ENCODE peak calls at places on chromosomes 12 and 14, in five cellular contexts. One of them, this sample, is unnamed.

GRCh38 chr12:126385785-126386184 is 1320.5 kb downstream of the AACS start:
- DNase-seq in body of pancreas: peak; percentile 8
- DNase-seq in transverse colon: no peak
- DNase-seq in CD8-positive, alpha-beta memory T cell: no peak
- DNase-seq in cardiac muscle cell: no peak
- DNase-seq in this sample: no peak

GRCh38 chr12:91181053-91181452 is 1.6 kb downstream of the DCN start:
- DNase-seq in transverse colon: no peak
- DNase-seq in CD8-positive, alpha-beta memory T cell: no peak
- DNase-seq in cardiac muscle cell: no peak
- DNase-seq in body of pancreas: no peak
- DNase-seq in this sample: no peak

GRCh38 chr12:9372202-9372601 is 164.0 kb upstream of the PZP start:
- DNase-seq in CD8-positive, alpha-beta memory T cell: no peak
- DNase-seq in body of pancreas: no peak
- DNase-seq in transverse colon: no peak
- DNase-seq in cardiac muscle cell: no peak
- DNase-seq in this sample: peak; percentile 36

GRCh38 chr12:86530996-86531655 is 274.9 kb upstream of the MGAT4C start:
- DNase-seq in transverse colon: no peak
- DNase-seq in cardiac muscle cell: no peak
- DNase-seq in body of pancreas: no peak
- DNase-seq in CD8-positive, alpha-beta memory T cell: no peak
- DNase-seq in this sample: no peak

GRCh38 chr12:27291862-27292261 is 40.8 kb upstream of the BMAL2 start:
- DNase-seq in transverse colon: no peak
- DNase-seq in cardiac muscle cell: no peak
- DNase-seq in CD8-positive, alpha-beta memory T cell: no peak
- DNase-seq in body of pancreas: no peak
- DNase-seq in this sample: no peak

GRCh38 chr12:23055004-23055403 is 430.0 kb downstream of the ETNK1 start:
- DNase-seq in transverse colon: peak; percentile 8
- DNase-seq in body of pancreas: peak; percentile 20
- DNase-seq in CD8-positive, alpha-beta memory T cell: no peak
- DNase-seq in cardiac muscle cell: peak; percentile 46
- DNase-seq in this sample: peak; percentile 54

GRCh38 chr14:91323031-91323430 is 78.5 kb upstream of the GPR68 start:
- DNase-seq in cardiac muscle cell: no peak
- DNase-seq in transverse colon: no peak
- DNase-seq in CD8-positive, alpha-beta memory T cell: no peak
- DNase-seq in body of pancreas: no peak
- DNase-seq in this sample: no peak

GRCh38 chr14:31510222-31510621 is 22.4 kb upstream of the GPR33 start:
- DNase-seq in cardiac muscle cell: peak; percentile 20
- DNase-seq in body of pancreas: no peak
- DNase-seq in CD8-positive, alpha-beta memory T cell: no peak
- DNase-seq in transverse colon: no peak
- DNase-seq in this sample: no peak

GRCh38 chr12:3668479-3669165 is 84.3 kb downstream of the CRACR2A start:
- DNase-seq in transverse colon: no peak
- DNase-seq in cardiac muscle cell: no peak
- DNase-seq in body of pancreas: no peak
- DNase-seq in CD8-positive, alpha-beta memory T cell: no peak
- DNase-seq in this sample: no peak

GRCh38 chr12:48010366-48010970 is 6.2 kb upstream of the COL2A1 start:
- DNase-seq in body of pancreas: no peak
- DNase-seq in CD8-positive, alpha-beta memory T cell: no peak
- DNase-seq in transverse colon: no peak
- DNase-seq in cardiac muscle cell: no peak
- DNase-seq in this sample: no peak

GRCh38 chr14:61388173-61388975 is 67.0 kb downstream of the PRKCH start:
- DNase-seq in cardiac muscle cell: no peak
- DNase-seq in transverse colon: no peak
- DNase-seq in CD8-positive, alpha-beta memory T cell: peak; percentile 24
- DNase-seq in body of pancreas: no peak
- DNase-seq in this sample: no peak

GRCh38 chr12:6361834-6362233 is 13.5 kb downstream of the SCNN1A start:
- DNase-seq in CD8-positive, alpha-beta memory T cell: no peak
- DNase-seq in cardiac muscle cell: no peak
- DNase-seq in transverse colon: peak; percentile 84
- DNase-seq in body of pancreas: no peak
- DNase-seq in this sample: no peak

GRCh38 chr12:90203556-90203955 is 494.9 kb upstream of the ATP2B1 start:
- DNase-seq in body of pancreas: no peak
- DNase-seq in transverse colon: no peak
- DNase-seq in cardiac muscle cell: no peak
- DNase-seq in CD8-positive, alpha-beta memory T cell: no peak
- DNase-seq in this sample: no peak

GRCh38 chr12:102484017-102484731 is 3.8 kb upstream of the IGF1 start:
- DNase-seq in transverse colon: peak; percentile 54
- DNase-seq in cardiac muscle cell: peak; percentile 60
- DNase-seq in body of pancreas: peak; percentile 65
- DNase-seq in CD8-positive, alpha-beta memory T cell: peak; percentile 4
- DNase-seq in this sample: peak; percentile 60

GRCh38 chr12:44874981-44875416 is 1.1 kb downstream of the NELL2 start:
- DNase-seq in body of pancreas: no peak
- DNase-seq in cardiac muscle cell: no peak
- DNase-seq in transverse colon: no peak
- DNase-seq in CD8-positive, alpha-beta memory T cell: peak; percentile 10
- DNase-seq in this sample: no peak

GRCh38 chr12:41190360-41190759 is 2.2 kb downstream of the PDZRN4 start:
- DNase-seq in cardiac muscle cell: peak; percentile 65
- DNase-seq in CD8-positive, alpha-beta memory T cell: no peak
- DNase-seq in transverse colon: no peak
- DNase-seq in body of pancreas: no peak
- DNase-seq in this sample: peak; percentile 38

GRCh38 chr14:32938719-32939253 is at the start of gene NPAS3:
- DNase-seq in CD8-positive, alpha-beta memory T cell: no peak
- DNase-seq in cardiac muscle cell: peak; percentile 68
- DNase-seq in transverse colon: no peak
- DNase-seq in body of pancreas: peak; percentile 46
- DNase-seq in this sample: peak; percentile 35

GRCh38 chr12:50882563-50882962 is 39.8 kb downstream of the TMPRSS12 start:
- DNase-seq in cardiac muscle cell: no peak
- DNase-seq in transverse colon: no peak
- DNase-seq in CD8-positive, alpha-beta memory T cell: no peak
- DNase-seq in body of pancreas: no peak
- DNase-seq in this sample: no peak

GRCh38 chr12:121132601-121133481 is at the start of gene P2RX7:
- DNase-seq in cardiac muscle cell: peak; percentile 39
- DNase-seq in body of pancreas: peak; percentile 87
- DNase-seq in CD8-positive, alpha-beta memory T cell: peak; percentile 20
- DNase-seq in transverse colon: peak; percentile 82
- DNase-seq in this sample: peak; percentile 48

GRCh38 chr12:75699728-75700496 is 188.5 kb upstream of the KRR1 start:
- DNase-seq in cardiac muscle cell: peak; percentile 70
- DNase-seq in transverse colon: no peak
- DNase-seq in CD8-positive, alpha-beta memory T cell: no peak
- DNase-seq in body of pancreas: peak; percentile 54
- DNase-seq in this sample: no peak

GRCh38 chr14:21107360-21107781 is 6.5 kb downstream of the TMEM253 start:
- DNase-seq in CD8-positive, alpha-beta memory T cell: no peak
- DNase-seq in body of pancreas: no peak
- DNase-seq in transverse colon: no peak
- DNase-seq in cardiac muscle cell: no peak
- DNase-seq in this sample: no peak

GRCh38 chr12:91944637-91945036 is 201.0 kb downstream of the BTG1 start:
- DNase-seq in body of pancreas: no peak
- DNase-seq in CD8-positive, alpha-beta memory T cell: no peak
- DNase-seq in transverse colon: no peak
- DNase-seq in cardiac muscle cell: no peak
- DNase-seq in this sample: no peak

GRCh38 chr14:23376477-23377200 is at the start of gene CMTM5:
- DNase-seq in CD8-positive, alpha-beta memory T cell: no peak
- DNase-seq in cardiac muscle cell: peak; percentile 67
- DNase-seq in transverse colon: no peak
- DNase-seq in body of pancreas: no peak
- DNase-seq in this sample: no peak

GRCh38 chr14:68047910-68048309 is 228.3 kb downstream of the RAD51B start:
- DNase-seq in CD8-positive, alpha-beta memory T cell: no peak
- DNase-seq in cardiac muscle cell: no peak
- DNase-seq in body of pancreas: no peak
- DNase-seq in transverse colon: no peak
- DNase-seq in this sample: no peak

GRCh38 chr12:89556976-89557375 is 31.1 kb upstream of the POC1B start:
- DNase-seq in transverse colon: no peak
- DNase-seq in cardiac muscle cell: no peak
- DNase-seq in body of pancreas: no peak
- DNase-seq in CD8-positive, alpha-beta memory T cell: no peak
- DNase-seq in this sample: no peak

GRCh38 chr14:29576997-29577396 is 350.6 kb downstream of the PRKD1 start:
- DNase-seq in body of pancreas: no peak
- DNase-seq in cardiac muscle cell: no peak
- DNase-seq in transverse colon: no peak
- DNase-seq in CD8-positive, alpha-beta memory T cell: no peak
- DNase-seq in this sample: no peak

GRCh38 chr12:65826513-65827171 is 2.4 kb downstream of the HMGA2 start:
- DNase-seq in cardiac muscle cell: peak; percentile 9
- DNase-seq in body of pancreas: no peak
- DNase-seq in CD8-positive, alpha-beta memory T cell: no peak
- DNase-seq in transverse colon: no peak
- DNase-seq in this sample: no peak

GRCh38 chr14:22540286-22540685 is 48.7 kb downstream of the DAD1 start:
- DNase-seq in body of pancreas: no peak
- DNase-seq in transverse colon: no peak
- DNase-seq in cardiac muscle cell: no peak
- DNase-seq in CD8-positive, alpha-beta memory T cell: no peak
- DNase-seq in this sample: no peak

DNA sequence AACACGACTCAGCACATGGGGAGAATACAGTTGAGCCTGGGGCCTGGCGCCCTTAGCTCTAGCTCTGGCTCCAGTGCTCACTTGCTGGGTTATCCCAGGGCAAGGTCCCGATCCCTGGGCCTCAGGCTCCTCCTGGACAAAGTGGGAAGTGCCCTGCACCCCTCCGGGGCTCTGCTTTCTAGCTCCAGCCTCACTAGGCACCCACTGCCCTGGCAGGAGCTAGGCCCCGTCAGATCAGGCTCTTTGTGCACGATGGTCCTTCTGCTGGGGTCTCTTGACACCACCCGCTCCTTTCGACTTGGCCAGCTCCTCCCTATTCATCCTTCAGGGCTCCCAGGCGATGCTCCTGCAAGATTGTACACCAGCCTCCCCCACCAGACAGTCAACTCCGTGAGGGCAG is 23.4 kb downstream of the NCKAP5L start:
- DNase-seq in body of pancreas: no peak
- DNase-seq in cardiac muscle cell: no peak
- DNase-seq in CD8-positive, alpha-beta memory T cell: no peak
- DNase-seq in transverse colon: no peak
- DNase-seq in this sample: no peak
- H3K36me3 ChIP-seq in body of pancreas: peaks cover 2% of the 10 kb centered on the region
- H3K36me3 ChIP-seq in cardiac muscle cell: peaks cover 23% of the 10 kb centered on the region
- H3K36me3 ChIP-seq in CD8-positive, alpha-beta memory T cell: peaks cover 5% of the 10 kb centered on the region
- H3K36me3 ChIP-seq in transverse colon: no peaks in the 10 kb centered on the region
- H3K36me3 ChIP-seq in this sample: no peaks in the 10 kb centered on the region

GRCh38 chr12:13817131-13817530 is 164.3 kb downstream of the GRIN2B start:
- DNase-seq in body of pancreas: peak; percentile 17
- DNase-seq in cardiac muscle cell: no peak
- DNase-seq in transverse colon: no peak
- DNase-seq in CD8-positive, alpha-beta memory T cell: no peak
- DNase-seq in this sample: no peak

GRCh38 chr12:13811061-13811460 is 170.3 kb downstream of the GRIN2B start:
- DNase-seq in cardiac muscle cell: no peak
- DNase-seq in body of pancreas: no peak
- DNase-seq in CD8-positive, alpha-beta memory T cell: no peak
- DNase-seq in transverse colon: no peak
- DNase-seq in this sample: no peak

DNA sequence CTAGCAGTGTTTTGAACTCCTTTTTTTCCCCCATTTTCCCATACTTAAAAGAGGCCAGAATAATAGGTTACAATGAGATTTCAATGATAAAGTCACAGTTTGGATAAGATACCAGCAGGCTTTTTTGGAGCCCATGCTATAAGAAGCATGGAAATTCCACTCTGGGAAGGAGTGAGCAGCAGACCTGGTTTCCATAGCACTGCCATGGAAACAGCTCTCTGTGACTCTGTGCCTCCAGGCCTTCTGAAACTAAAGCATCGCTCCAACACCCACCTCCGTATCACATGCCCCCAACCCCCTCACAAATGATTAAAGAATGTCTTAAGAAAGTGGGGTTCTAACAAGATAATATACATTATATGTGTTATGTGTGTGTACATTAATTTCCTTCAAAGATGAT is 165.0 kb downstream of the GRIN2B start:
- DNase-seq in body of pancreas: no peak
- DNase-seq in transverse colon: no peak
- DNase-seq in cardiac muscle cell: peak; percentile 23
- DNase-seq in CD8-positive, alpha-beta memory T cell: no peak
- DNase-seq in this sample: no peak
- H3K27ac ChIP-seq in body of pancreas: no peak overlapping the region
- H3K27ac ChIP-seq in transverse colon: no peak overlapping the region
- H3K27ac ChIP-seq in cardiac muscle cell: no peak overlapping the region
- H3K27ac ChIP-seq in CD8-positive, alpha-beta memory T cell: no peak overlapping the region
- H3K27ac ChIP-seq in this sample: no peak overlapping the region

DNA sequence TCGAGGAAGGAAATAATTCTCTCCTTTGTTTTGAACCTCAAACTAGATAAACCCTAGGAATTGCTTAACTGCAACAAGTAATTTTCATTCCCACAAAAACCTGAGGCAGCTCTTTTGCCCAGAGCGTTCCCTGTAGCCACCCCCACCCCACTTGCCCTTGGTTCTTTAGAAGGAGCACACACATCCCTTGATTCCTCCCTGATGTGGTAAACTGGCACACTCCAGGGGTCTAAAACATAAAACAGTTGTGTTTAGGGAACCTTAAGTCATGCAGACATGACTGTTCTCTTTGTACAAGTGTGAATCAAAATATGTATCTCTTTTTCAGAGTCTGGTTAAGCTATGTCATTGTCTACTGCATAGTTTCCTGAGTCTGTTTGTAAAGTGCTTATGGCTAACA is 14.0 kb downstream of the MAPK1IP1L start:
- DNase-seq in transverse colon: no peak
- DNase-seq in CD8-positive, alpha-beta memory T cell: no peak
- DNase-seq in cardiac muscle cell: no peak
- DNase-seq in body of pancreas: no peak
- DNase-seq in this sample: no peak
- H3K36me3 ChIP-seq in transverse colon: no peaks in the 10 kb centered on the region
- H3K36me3 ChIP-seq in CD8-positive, alpha-beta memory T cell: peaks cover 26% of the 10 kb centered on the region
- H3K36me3 ChIP-seq in cardiac muscle cell: peaks cover 45% of the 10 kb centered on the region
- H3K36me3 ChIP-seq in body of pancreas: peaks cover 7% of the 10 kb centered on the region
- H3K36me3 ChIP-seq in this sample: no peaks in the 10 kb centered on the region

DNA sequence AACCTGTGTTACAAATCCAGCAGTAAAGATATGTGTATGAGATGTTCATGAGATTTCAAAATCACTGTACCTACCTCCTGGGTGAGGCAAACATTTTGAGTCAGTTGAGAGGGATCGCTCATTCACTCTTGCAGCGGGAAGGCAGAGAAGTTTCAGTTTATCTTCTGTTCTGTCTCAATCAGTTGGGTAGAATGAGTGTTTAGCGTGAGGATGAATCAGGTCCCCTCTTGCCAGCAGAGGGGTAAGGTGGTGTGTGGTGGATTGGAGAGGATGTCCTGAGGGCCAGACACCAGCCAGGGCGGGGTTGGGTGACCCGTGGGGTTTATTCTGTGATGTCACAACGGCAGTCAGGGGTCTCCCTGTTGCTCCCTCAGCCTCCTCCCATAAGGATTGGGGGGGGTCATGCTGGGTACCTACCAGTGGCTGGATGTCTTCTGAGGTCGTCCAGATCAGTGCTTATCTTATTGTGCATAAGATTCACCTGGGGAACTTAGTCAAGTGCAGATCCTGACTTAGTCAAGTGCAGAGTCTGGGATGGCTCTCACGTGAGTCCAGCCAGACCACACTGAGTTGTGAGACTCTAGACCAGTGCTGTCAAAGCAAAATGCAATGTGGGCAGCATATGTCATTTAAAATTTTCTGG is at the start of gene GSG1:
- DNase-seq in CD8-positive, alpha-beta memory T cell: no peak
- DNase-seq in body of pancreas: no peak
- DNase-seq in transverse colon: no peak
- DNase-seq in cardiac muscle cell: no peak
- DNase-seq in this sample: no peak
- H3K27ac ChIP-seq in CD8-positive, alpha-beta memory T cell: no peak within 1 kb of the TSS
- H3K27ac ChIP-seq in body of pancreas: peak within 1 kb of the TSS; percentile 92
- H3K27ac ChIP-seq in transverse colon: peak within 1 kb of the TSS; percentile 89
- H3K27ac ChIP-seq in cardiac muscle cell: no peak within 1 kb of the TSS
- H3K27ac ChIP-seq in this sample: peak within 1 kb of the TSS; percentile 99